ENCODE peak calls at places on chromosomes 3 and 15, in seven cellular contexts. D is astrocyte of the spinal cord; E is epithelial cell of proximal tubule; Z is foreskin melanocyte; B is stimulated activated CD4-positive, alpha-beta T cell treated with anti-CD3 and anti-CD28 coated beads, Interleukin-15, amount 100 ng/mL, for 1 hour; Y is KBM-7; H is kidney glomerular epithelial cell. A is an unnamed sample.

GRCh38 chr15:90887037-90887481 is 2.8 kb downstream of the FES start:
- DNase-seq in Y (no peak), E (no peak), D (no peak), Z (no peak), B (no peak), H (no peak), A (no peak)

GRCh38 chr3:24160424-24160823 is 215.3 kb downstream of the NR1D2 start:
- DNase-seq in Z (no peak), H (no peak), D (no peak), B (no peak), Y (no peak), E (no peak), A (peak; percentile 31)

GRCh38 chr15:59522988-59523461 is 85.0 kb downstream of the FAM81A start:
- DNase-seq in Z (no peak), B (no peak), H (no peak), Y (no peak), E (no peak), D (no peak), A (no peak)

GRCh38 chr3:188119846-188120245 is 34.1 kb upstream of the LPP start:
- DNase-seq in D (no peak), E (no peak), Y (no peak), H (no peak), B (no peak), Z (no peak), A (no peak)

GRCh38 chr15:75171408-75171807 is 30.3 kb upstream of the C15orf39 start:
- DNase-seq in E (no peak), B (no peak), D (peak; percentile 83), Y (peak; percentile 87), H (peak; percentile 24), Z (peak; percentile 88), A (no peak)

GRCh38 chr15:90677807-90678790 is 39.0 kb upstream of the BLM start:
- DNase-seq in Y (no peak), E (no peak), H (no peak), B (no peak), D (no peak), Z (no peak), A (no peak)

GRCh38 chr15:70596354-70597055 is 166.9 kb downstream of the UACA start:
- DNase-seq in D (peak; percentile 88), Y (no peak), Z (no peak), H (peak; percentile 54), E (peak; percentile 83), B (no peak), A (peak; percentile 81)

GRCh38 chr3:36923523-36923943 is 21.3 kb downstream of the TRANK1 start:
- DNase-seq in E (no peak), Y (peak; percentile 70), B (no peak), H (no peak), D (no peak), Z (no peak), A (no peak)

GRCh38 chr3:180538493-180538892 is 63.5 kb upstream of the TTC14 start:
- DNase-seq in Y (no peak), Z (no peak), E (no peak), H (no peak), B (no peak), D (no peak), A (no peak)

GRCh38 chr3:137103739-137104138 is 146.0 kb downstream of the IL20RB start:
- DNase-seq in E (no peak), D (no peak), Z (no peak), H (no peak), B (no peak), Y (no peak), A (no peak)

GRCh38 chr15:40042791-40043320 is 3.9 kb upstream of the SRP14 start:
- DNase-seq in B (no peak), H (no peak), Y (no peak), D (no peak), E (no peak), Z (no peak), A (no peak)

GRCh38 chr15:101491739-101492640 is 2.5 kb upstream of the PCSK6 start:
- DNase-seq in D (no peak), H (no peak), B (no peak), Z (no peak), Y (no peak), E (no peak), A (no peak)

GRCh38 chr3:108200024-108200423 is 22.2 kb downstream of the IFT57 start:
- DNase-seq in H (no peak), Z (no peak), D (no peak), Y (no peak), E (no peak), B (no peak), A (no peak)

GRCh38 chr15:57611119-57611518 is 19.4 kb downstream of the MYZAP start:
- DNase-seq in D (no peak), B (no peak), E (no peak), Y (no peak), Z (no peak), H (no peak), A (no peak)

GRCh38 chr3:4290272-4290893 is 12.8 kb upstream of the SETMAR start:
- DNase-seq in E (no peak), B (no peak), H (peak; percentile 67), Y (peak; percentile 51), Z (peak; percentile 39), D (peak; percentile 56), A (peak; percentile 30)

GRCh38 chr3:69385723-69386483 is at the start of gene FRMD4B:
- DNase-seq in B (no peak), D (peak; percentile 29), Z (peak; percentile 46), E (no peak), H (peak; percentile 19), Y (peak; percentile 71), A (peak; percentile 36)

GRCh38 chr15:40063563-40064011 is 24.6 kb upstream of the SRP14 start:
- DNase-seq in B (no peak), E (no peak), H (peak; percentile 12), Y (no peak), D (peak; percentile 71), Z (no peak), A (no peak)

GRCh38 chr15:74426404-74427281 is 7.1 kb downstream of the SEMA7A start:
- DNase-seq in E (no peak), Z (peak; percentile 54), H (no peak), B (no peak), D (no peak), Y (no peak), A (no peak)

GRCh38 chr15:93239591-93239990 is 150.6 kb upstream of the RGMA start:
- DNase-seq in B (no peak), Y (no peak), E (no peak), H (no peak), D (no peak), Z (no peak), A (no peak)

GRCh38 chr3:108008106-108008505 is 82.7 kb downstream of the CD47 start:
- DNase-seq in B (no peak), Y (no peak), E (no peak), Z (no peak), H (no peak), D (no peak), A (no peak)

GRCh38 chr3:71163216-71163918 is 420.2 kb downstream of the FOXP1 start:
- DNase-seq in D (peak; percentile 40), Z (no peak), Y (no peak), B (no peak), H (peak; percentile 31), E (no peak), A (no peak)

A was measured in ACHN.